ENCODE peak calls at places on chromosomes 6 and 20, in five cellular contexts. H is stomach, R is GM23338, X is HepG2, G is breast epithelium. D is an unnamed sample.
A peak's percentile ranks its signal among the peaks of the same experiment; 100 is the strongest.

GRCh38 chr6:149935668-149936067 is 6.1 kb upstream of the ULBP2 start:
- DNase-seq in H (no peak), R (no peak), X (no peak), G (no peak), D (peak; percentile 40)

GRCh38 chr6:34598725-34599124 is 42.6 kb upstream of the SPDEF start:
- DNase-seq in H (no peak), R (no peak), X (no peak), G (peak; percentile 33), D (no peak)

GRCh38 chr6:5532941-5533340 is 271.6 kb downstream of the FARS2 start:
- DNase-seq in H (no peak), R (no peak), X (no peak), G (no peak), D (no peak)

GRCh38 chr20:10201321-10201870 is 17.2 kb upstream of the SNAP25 start:
- DNase-seq in H (no peak), R (no peak), X (no peak), G (no peak), D (no peak)

GRCh38 chr6:166957087-166957804 is 896 bp upstream of the RNASET2 start:
- DNase-seq in H (peak; percentile 61), R (peak; percentile 52), X (peak; percentile 87), G (no peak), D (peak; percentile 74)

GRCh38 chr6:44043036-44043478 is 84.2 kb downstream of the MRPL14 start:
- DNase-seq in H (no peak), R (no peak), X (peak; percentile 30), G (no peak), D (no peak)

GRCh38 chr6:101931766-101932165 is 538.3 kb downstream of the GRIK2 start:
- DNase-seq in H (no peak), R (no peak), X (no peak), G (no peak), D (no peak)

GRCh38 chr20:48599106-48599747 is 228.6 kb downstream of the PREX1 start:
- DNase-seq in H (no peak), R (no peak), X (no peak), G (no peak), D (peak; percentile 31)

GRCh38 chr6:17470209-17470952 is 77.0 kb downstream of the CAP2 start:
- DNase-seq in H (no peak), R (no peak), X (no peak), G (no peak), D (no peak)

GRCh38 chr6:131250121-131250520 is 114.9 kb downstream of the AKAP7 start:
- DNase-seq in H (peak; percentile 58), R (peak; percentile 77), X (no peak), G (no peak), D (peak; percentile 79)

GRCh38 chr20:9119776-9120175 is 50.9 kb downstream of the PLCB4 start:
- DNase-seq in H (peak; percentile 41), R (no peak), X (no peak), G (peak; percentile 45), D (no peak)

GRCh38 chr6:118403036-118403435 is 145.1 kb upstream of the PLN start:
- DNase-seq in H (no peak), R (no peak), X (no peak), G (no peak), D (no peak)

GRCh38 chr6:168411130-168411529 is 29.9 kb upstream of the SMOC2 start:
- DNase-seq in H (no peak), R (no peak), X (no peak), G (no peak), D (no peak)

GRCh38 chr20:57711311-57711712 is 1.5 kb upstream of the PMEPA1 start:
- DNase-seq in H (no peak), R (no peak), X (no peak), G (no peak), D (no peak)

GRCh38 chr20:57710841-57711240 is 1.0 kb upstream of the PMEPA1 start:
- DNase-seq in H (no peak), R (no peak), X (no peak), G (no peak), D (no peak)

GRCh38 chr20:57713505-57713903 is 3.7 kb upstream of the PMEPA1 start:
- DNase-seq in H (no peak), R (no peak), X (no peak), G (no peak), D (no peak)

GRCh38 chr20:57712851-57713504 is 3.2 kb upstream of the PMEPA1 start:
- DNase-seq in H (no peak), R (no peak), X (no peak), G (no peak), D (no peak)

DNA sequence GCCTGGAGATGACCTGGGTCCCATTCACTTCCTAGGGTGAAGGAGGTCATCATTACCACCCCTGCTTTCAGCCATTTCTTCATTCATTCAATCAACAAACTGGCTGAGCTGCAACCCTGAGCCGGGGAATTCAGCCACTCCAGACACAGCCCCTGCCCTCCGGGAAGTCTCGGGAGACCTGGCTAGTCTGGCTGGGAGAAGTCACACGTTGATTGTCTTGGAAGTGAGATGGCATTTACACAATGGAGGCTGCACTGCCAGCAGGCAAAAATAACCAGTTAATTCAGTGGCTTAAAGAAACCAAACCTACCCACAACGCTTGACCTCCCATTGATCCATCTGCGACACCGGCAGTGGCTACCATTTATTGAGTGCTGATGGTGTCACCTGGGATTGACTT is 2.0 kb upstream of the PMEPA1 start:
- DNase-seq in H (no peak), R (no peak), X (no peak), G (no peak), D (no peak)
- H3K4me3 ChIP-seq in H (no peak overlapping the region), R (no peak overlapping the region), X (no peak overlapping the region), G (no peak overlapping the region), D (no peak overlapping the region)

GRCh38 chr20:63842258-63842657 is 11.2 kb upstream of the ZBTB46 start:
- DNase-seq in H (no peak), R (no peak), X (no peak), G (no peak), D (no peak)
- TF ChIP-seq POLR2AphosphoS5 in H (no peak), R (no peak), X (no peak), G (no peak), D (no peak)

GRCh38 chr6:6679633-6680032 is 91.1 kb downstream of the LY86 start:
- DNase-seq in H (no peak), R (no peak), X (no peak), G (no peak), D (no peak)
- H3K4me1 ChIP-seq in H (peaks cover 41% of the 10 kb centered on the region), R (peaks cover 12% of the 10 kb centered on the region), X (peaks cover 38% of the 10 kb centered on the region), G (no peaks in the 10 kb centered on the region), D (peaks cover 59% of the 10 kb centered on the region)

GRCh38 chr6:154448448-154449096 is 61.9 kb downstream of the CNKSR3 start:
- DNase-seq in H (no peak), R (peak; percentile 43), X (no peak), G (no peak), D (no peak)
- H3K4me3 ChIP-seq in H (no peak overlapping the region), R (no peak overlapping the region), X (no peak overlapping the region), G (no peak overlapping the region), D (no peak overlapping the region)

GRCh38 chr6:106692112-106692822 is 62.9 kb downstream of the QRSL1 start:
- DNase-seq in H (peak; percentile 77), R (peak; percentile 90), X (no peak), G (peak; percentile 70), D (no peak)
- TF ChIP-seq POLR2AphosphoS5 in H (no peak), R (no peak), X (no peak), G (no peak), D (no peak)

GRCh38 chr6:108563292-108563691 is 2.6 kb downstream of the FOXO3 start:
- DNase-seq in H (no peak), R (no peak), X (no peak), G (no peak), D (no peak)

GRCh38 chr6:108565893-108566292 is 5.2 kb downstream of the FOXO3 start:
- DNase-seq in H (no peak), R (no peak), X (peak; percentile 81), G (peak; percentile 61), D (peak; percentile 82)

GRCh38 chr6:108566406-108566805 is 5.7 kb downstream of the FOXO3 start:
- DNase-seq in H (no peak), R (no peak), X (no peak), G (no peak), D (no peak)

GRCh38 chr6:108564178-108564577 is 3.5 kb downstream of the FOXO3 start:
- DNase-seq in H (no peak), R (no peak), X (no peak), G (no peak), D (no peak)

DNA sequence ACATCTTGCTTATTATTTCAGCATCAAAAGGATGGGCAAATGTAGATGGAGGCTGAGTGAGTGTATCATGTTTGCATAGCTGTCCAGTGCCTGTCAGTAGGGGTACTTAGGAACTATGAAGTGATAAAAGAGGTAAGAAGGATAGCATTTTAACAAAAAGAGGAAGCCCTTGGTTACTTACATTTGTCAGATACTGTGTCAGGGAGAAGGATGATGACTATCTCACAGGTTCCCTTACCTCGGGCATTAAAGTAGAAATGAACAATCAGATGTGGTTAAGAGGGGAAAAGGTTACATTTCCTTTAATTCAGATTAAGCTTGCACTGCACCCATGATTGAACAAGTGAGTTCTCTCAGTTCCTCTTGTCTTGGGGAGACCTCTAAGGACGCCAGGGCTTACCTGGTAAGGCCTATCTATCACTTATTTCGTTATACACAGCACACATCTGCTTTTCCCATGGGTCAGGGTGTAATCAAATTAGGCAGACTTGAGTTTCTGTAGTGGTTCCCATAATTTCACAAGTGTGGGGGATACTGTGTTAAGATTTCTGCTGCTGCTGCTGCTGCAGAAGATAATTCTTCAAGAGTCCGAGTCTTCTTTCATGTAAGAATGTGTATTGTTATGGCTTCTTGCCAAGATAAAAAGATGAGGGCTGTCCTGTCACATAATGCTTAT is 4.5 kb downstream of the FOXO3 start:
- DNase-seq in H (no peak), R (no peak), X (no peak), G (no peak), D (no peak)
- H3K4me1 ChIP-seq in H (peaks cover 64% of the 10 kb centered on the region), R (peaks cover 30% of the 10 kb centered on the region), X (peaks cover 51% of the 10 kb centered on the region), G (no peaks in the 10 kb centered on the region), D (peaks cover 67% of the 10 kb centered on the region)